ENCODE peak calls at places on chromosomes 1 and 21, in nine cellular contexts. U is activated CD4-positive, alpha-beta T cell treated with anti-CD3 and anti-CD28 coated beads for 1 hour; T is NCI-H1436; S is NCI-H2081; R is A549; X is SHP77 treated with DMSO at 0.1 percent for 48 hours; P is omental fat pad; J is GM10248; W is nucleus accumbens. D is an unnamed sample.

GRCh38 chr1:246170574-246171261 is 336.4 kb downstream of the SMYD3 start:
- DNase-seq in X (no peak), P (no peak), T (no peak), J (peak), S (no peak), U (no peak), W (no peak), R (no peak), D (no peak)

GRCh38 chr1:41906977-41907376 is 11.7 kb downstream of the HIVEP3 start:
- DNase-seq in W (no peak), S (no peak), U (no peak), X (no peak), T (no peak), P (no peak), J (no peak), R (no peak), D (no peak)

GRCh38 chr1:109632671-109633346 is 13.2 kb downstream of the AMPD2 start:
- DNase-seq in P (no peak), T (peak), J (peak), S (peak), R (no peak), X (peak), W (peak), U (no peak), D (no peak)

GRCh38 chr1:52603301-52603675 is 1.1 kb downstream of the GPX7 start:
- DNase-seq in U (no peak), R (no peak), S (no peak), P (no peak), X (no peak), W (no peak), T (no peak), J (no peak), D (no peak)

GRCh38 chr1:167502719-167503452 is 15.4 kb downstream of the CD247 start:
- DNase-seq in P (no peak), W (no peak), R (no peak), X (no peak), J (no peak), U (no peak), S (no peak), T (no peak), D (no peak)

GRCh38 chr1:22177354-22178003 is 34.6 kb upstream of the WNT4 start:
- DNase-seq in J (peak), S (no peak), P (no peak), R (no peak), W (no peak), X (no peak), U (no peak), T (no peak), D (no peak)

GRCh38 chr1:43156026-43156425 is 16.1 kb downstream of the EBNA1BP2 start:
- DNase-seq in T (no peak), S (no peak), J (no peak), P (no peak), R (no peak), W (no peak), X (no peak), U (no peak), D (no peak)

GRCh38 chr21:27149034-27149433 is 182.1 kb upstream of the ADAMTS5 start:
- DNase-seq in T (no peak), S (no peak), X (no peak), U (no peak), R (no peak), J (no peak), W (no peak), P (no peak), D (no peak)

D was measured in OCI-LY7.